ENCODE peak calls at places on chromosomes 13 and 19, in six cellular contexts. One of them, this sample, is unnamed.

GRCh38 chr19:8512115-8512967 is 1.6 kb downstream of the ZNF414 start:
- DNase-seq in Kasumi-1: no peak
- DNase-seq in fibroblast of the aortic adventitia: no peak
- DNase-seq in C1 segment of cervical spinal cord: no peak
- DNase-seq in EH: peak
- DNase-seq in cardiac muscle cell: no peak
- DNase-seq in this sample: peak

GRCh38 chr19:1281895-1282287 is 3.8 kb upstream of the EFNA2 start:
- DNase-seq in Kasumi-1: no peak
- DNase-seq in fibroblast of the aortic adventitia: no peak
- DNase-seq in C1 segment of cervical spinal cord: no peak
- DNase-seq in EH: no peak
- DNase-seq in cardiac muscle cell: no peak
- DNase-seq in this sample: no peak

GRCh38 chr13:98054301-98054700 is 88.6 kb upstream of the FARP1 start:
- DNase-seq in Kasumi-1: no peak
- DNase-seq in fibroblast of the aortic adventitia: no peak
- DNase-seq in C1 segment of cervical spinal cord: no peak
- DNase-seq in EH: no peak
- DNase-seq in cardiac muscle cell: no peak
- DNase-seq in this sample: no peak

GRCh38 chr13:43780666-43781065 is 6.1 kb downstream of the ENOX1 start:
- DNase-seq in Kasumi-1: no peak
- DNase-seq in fibroblast of the aortic adventitia: no peak
- DNase-seq in C1 segment of cervical spinal cord: no peak
- DNase-seq in EH: no peak
- DNase-seq in cardiac muscle cell: no peak
- DNase-seq in this sample: no peak

GRCh38 chr13:82675024-82675423 is 1207.2 kb downstream of the SLITRK1 start:
- DNase-seq in Kasumi-1: no peak
- DNase-seq in fibroblast of the aortic adventitia: no peak
- DNase-seq in C1 segment of cervical spinal cord: no peak
- DNase-seq in EH: no peak
- DNase-seq in cardiac muscle cell: no peak
- DNase-seq in this sample: no peak

GRCh38 chr13:56755181-56755580 is 385.5 kb upstream of the PRR20A start:
- DNase-seq in Kasumi-1: peak
- DNase-seq in fibroblast of the aortic adventitia: no peak
- DNase-seq in C1 segment of cervical spinal cord: no peak
- DNase-seq in EH: no peak
- DNase-seq in cardiac muscle cell: peak
- DNase-seq in this sample: no peak

GRCh38 chr13:114015608-114016295 is 41.9 kb upstream of the C13orf46 start:
- DNase-seq in Kasumi-1: no peak
- DNase-seq in fibroblast of the aortic adventitia: peak
- DNase-seq in C1 segment of cervical spinal cord: no peak
- DNase-seq in EH: peak
- DNase-seq in cardiac muscle cell: no peak
- DNase-seq in this sample: peak

GRCh38 chr19:18046066-18046718 is 38.2 kb downstream of the ARRDC2 start:
- DNase-seq in Kasumi-1: no peak
- DNase-seq in fibroblast of the aortic adventitia: peak
- DNase-seq in C1 segment of cervical spinal cord: no peak
- DNase-seq in EH: peak
- DNase-seq in cardiac muscle cell: no peak
- DNase-seq in this sample: peak

GRCh38 chr19:44782729-44783128 is 5.0 kb downstream of the CBLC start:
- DNase-seq in Kasumi-1: no peak
- DNase-seq in fibroblast of the aortic adventitia: no peak
- DNase-seq in C1 segment of cervical spinal cord: no peak
- DNase-seq in EH: no peak
- DNase-seq in cardiac muscle cell: no peak
- DNase-seq in this sample: no peak

GRCh38 chr13:33351324-33351723 is 65.8 kb upstream of the STARD13 start:
- DNase-seq in Kasumi-1: peak
- DNase-seq in fibroblast of the aortic adventitia: peak
- DNase-seq in C1 segment of cervical spinal cord: no peak
- DNase-seq in EH: peak
- DNase-seq in cardiac muscle cell: no peak
- DNase-seq in this sample: peak

GRCh38 chr19:15115080-15115479 is 7.9 kb downstream of the SYDE1 start:
- DNase-seq in Kasumi-1: no peak
- DNase-seq in fibroblast of the aortic adventitia: peak
- DNase-seq in C1 segment of cervical spinal cord: no peak
- DNase-seq in EH: peak
- DNase-seq in cardiac muscle cell: no peak
- DNase-seq in this sample: peak

GRCh38 chr13:109704771-109705628 is 81.4 kb downstream of the IRS2 start:
- DNase-seq in Kasumi-1: peak
- DNase-seq in fibroblast of the aortic adventitia: no peak
- DNase-seq in C1 segment of cervical spinal cord: no peak
- DNase-seq in EH: no peak
- DNase-seq in cardiac muscle cell: no peak
- DNase-seq in this sample: no peak

GRCh38 chr13:93298741-93299140 is 72.1 kb downstream of the GPC6 start:
- DNase-seq in Kasumi-1: no peak
- DNase-seq in fibroblast of the aortic adventitia: no peak
- DNase-seq in C1 segment of cervical spinal cord: no peak
- DNase-seq in EH: no peak
- DNase-seq in cardiac muscle cell: no peak
- DNase-seq in this sample: peak

GRCh38 chr13:41216160-41216559 is 21.8 kb upstream of the KBTBD7 start:
- DNase-seq in Kasumi-1: no peak
- DNase-seq in fibroblast of the aortic adventitia: peak
- DNase-seq in C1 segment of cervical spinal cord: no peak
- DNase-seq in EH: peak
- DNase-seq in cardiac muscle cell: no peak
- DNase-seq in this sample: peak

GRCh38 chr19:13270514-13271105 is 120.4 kb downstream of the IER2 start:
- DNase-seq in Kasumi-1: no peak
- DNase-seq in fibroblast of the aortic adventitia: peak
- DNase-seq in C1 segment of cervical spinal cord: no peak
- DNase-seq in EH: no peak
- DNase-seq in cardiac muscle cell: no peak
- DNase-seq in this sample: no peak

GRCh38 chr19:19214892-19215291 is 3.1 kb downstream of the NCAN start:
- DNase-seq in Kasumi-1: peak
- DNase-seq in fibroblast of the aortic adventitia: peak
- DNase-seq in C1 segment of cervical spinal cord: no peak
- DNase-seq in EH: peak
- DNase-seq in cardiac muscle cell: peak
- DNase-seq in this sample: peak

GRCh38 chr13:75398072-75398471 is 83.9 kb downstream of the TBC1D4 start:
- DNase-seq in Kasumi-1: no peak
- DNase-seq in fibroblast of the aortic adventitia: no peak
- DNase-seq in C1 segment of cervical spinal cord: no peak
- DNase-seq in EH: no peak
- DNase-seq in cardiac muscle cell: no peak
- DNase-seq in this sample: no peak

GRCh38 chr19:49847731-49848696 is 2.9 kb upstream of the PTOV1 start:
- DNase-seq in Kasumi-1: peak
- DNase-seq in fibroblast of the aortic adventitia: peak
- DNase-seq in C1 segment of cervical spinal cord: no peak
- DNase-seq in EH: peak
- DNase-seq in cardiac muscle cell: no peak
- DNase-seq in this sample: peak

GRCh38 chr13:20825476-20825875 is 51.7 kb upstream of the EEF1AKMT1 start:
- DNase-seq in Kasumi-1: no peak
- DNase-seq in fibroblast of the aortic adventitia: peak
- DNase-seq in C1 segment of cervical spinal cord: no peak
- DNase-seq in EH: peak
- DNase-seq in cardiac muscle cell: no peak
- DNase-seq in this sample: no peak

GRCh38 chr13:82758056-82758455 is 1124.2 kb downstream of the SLITRK1 start:
- DNase-seq in Kasumi-1: peak
- DNase-seq in fibroblast of the aortic adventitia: peak
- DNase-seq in C1 segment of cervical spinal cord: no peak
- DNase-seq in EH: peak
- DNase-seq in cardiac muscle cell: peak
- DNase-seq in this sample: no peak

GRCh38 chr13:29908411-29908810 is 58.0 kb upstream of the UBL3 start:
- DNase-seq in Kasumi-1: no peak
- DNase-seq in fibroblast of the aortic adventitia: peak
- DNase-seq in C1 segment of cervical spinal cord: no peak
- DNase-seq in EH: peak
- DNase-seq in cardiac muscle cell: no peak
- DNase-seq in this sample: peak

GRCh38 chr19:13016245-13016627 is 21.0 kb downstream of the NFIX start:
- DNase-seq in Kasumi-1: no peak
- DNase-seq in fibroblast of the aortic adventitia: peak
- DNase-seq in C1 segment of cervical spinal cord: no peak
- DNase-seq in EH: no peak
- DNase-seq in cardiac muscle cell: no peak
- DNase-seq in this sample: no peak

GRCh38 chr19:50434525-50434924 is 1.8 kb downstream of the MYBPC2 start:
- DNase-seq in Kasumi-1: no peak
- DNase-seq in fibroblast of the aortic adventitia: no peak
- DNase-seq in C1 segment of cervical spinal cord: no peak
- DNase-seq in EH: no peak
- DNase-seq in cardiac muscle cell: no peak
- DNase-seq in this sample: no peak

GRCh38 chr13:74661851-74662250 is 527.6 kb upstream of the KLF12 start:
- DNase-seq in Kasumi-1: no peak
- DNase-seq in fibroblast of the aortic adventitia: no peak
- DNase-seq in C1 segment of cervical spinal cord: no peak
- DNase-seq in EH: peak
- DNase-seq in cardiac muscle cell: no peak
- DNase-seq in this sample: peak

GRCh38 chr19:51002542-51003311 is 1.3 kb upstream of the KLK8 start:
- DNase-seq in Kasumi-1: no peak
- DNase-seq in fibroblast of the aortic adventitia: no peak
- DNase-seq in C1 segment of cervical spinal cord: no peak
- DNase-seq in EH: no peak
- DNase-seq in cardiac muscle cell: peak
- DNase-seq in this sample: no peak

GRCh38 chr19:10654610-10655456 is 687 bp downstream of the ILF3 start:
- DNase-seq in Kasumi-1: peak
- DNase-seq in fibroblast of the aortic adventitia: peak
- DNase-seq in C1 segment of cervical spinal cord: peak
- DNase-seq in EH: peak
- DNase-seq in cardiac muscle cell: peak
- DNase-seq in this sample: no peak

GRCh38 chr19:35260694-35261304 is 8.0 kb upstream of the USF2 start:
- DNase-seq in Kasumi-1: no peak
- DNase-seq in fibroblast of the aortic adventitia: no peak
- DNase-seq in C1 segment of cervical spinal cord: no peak
- DNase-seq in EH: no peak
- DNase-seq in cardiac muscle cell: no peak
- DNase-seq in this sample: no peak

GRCh38 chr19:39873385-39873784 is 27.2 kb upstream of the FBL start:
- DNase-seq in Kasumi-1: no peak
- DNase-seq in fibroblast of the aortic adventitia: no peak
- DNase-seq in C1 segment of cervical spinal cord: no peak
- DNase-seq in EH: no peak
- DNase-seq in cardiac muscle cell: no peak
- DNase-seq in this sample: no peak

GRCh38 chr13:22482496-22483000 is 698.2 kb upstream of the SGCG start:
- DNase-seq in Kasumi-1: no peak
- DNase-seq in fibroblast of the aortic adventitia: no peak
- DNase-seq in C1 segment of cervical spinal cord: no peak
- DNase-seq in EH: no peak
- DNase-seq in cardiac muscle cell: no peak
- DNase-seq in this sample: no peak

GRCh38 chr19:47713046-47714021 is at the start of gene EHD2:
- DNase-seq in Kasumi-1: no peak
- DNase-seq in fibroblast of the aortic adventitia: peak
- DNase-seq in C1 segment of cervical spinal cord: no peak
- DNase-seq in EH: peak
- DNase-seq in cardiac muscle cell: peak
- DNase-seq in this sample: peak

GRCh38 chr19:5624154-5624663 is 1.3 kb downstream of the SAFB start:
- DNase-seq in Kasumi-1: peak
- DNase-seq in fibroblast of the aortic adventitia: peak
- DNase-seq in C1 segment of cervical spinal cord: peak
- DNase-seq in EH: peak
- DNase-seq in cardiac muscle cell: peak
- DNase-seq in this sample: peak

GRCh38 chr13:112690242-112690943 is 555 bp downstream of the ATP11A start:
- DNase-seq in Kasumi-1: no peak
- DNase-seq in fibroblast of the aortic adventitia: peak
- DNase-seq in C1 segment of cervical spinal cord: no peak
- DNase-seq in EH: peak
- DNase-seq in cardiac muscle cell: peak
- DNase-seq in this sample: no peak

GRCh38 chr19:22622901-22623840 is 11.0 kb upstream of the ZNF492 start:
- DNase-seq in Kasumi-1: no peak
- DNase-seq in fibroblast of the aortic adventitia: no peak
- DNase-seq in C1 segment of cervical spinal cord: no peak
- DNase-seq in EH: no peak
- DNase-seq in cardiac muscle cell: no peak
- DNase-seq in this sample: no peak

GRCh38 chr13:34847751-34848150 is 94.3 kb upstream of the NBEA start:
- DNase-seq in Kasumi-1: no peak
- DNase-seq in fibroblast of the aortic adventitia: no peak
- DNase-seq in C1 segment of cervical spinal cord: no peak
- DNase-seq in EH: no peak
- DNase-seq in cardiac muscle cell: peak
- DNase-seq in this sample: no peak

GRCh38 chr13:99577934-99578917 is 77.0 kb downstream of the TM9SF2 start:
- DNase-seq in Kasumi-1: peak
- DNase-seq in fibroblast of the aortic adventitia: peak
- DNase-seq in C1 segment of cervical spinal cord: no peak
- DNase-seq in EH: peak
- DNase-seq in cardiac muscle cell: no peak
- DNase-seq in this sample: peak

GRCh38 chr13:43986395-43986794 is 106.7 kb downstream of the LACC1 start:
- DNase-seq in Kasumi-1: no peak
- DNase-seq in fibroblast of the aortic adventitia: no peak
- DNase-seq in C1 segment of cervical spinal cord: no peak
- DNase-seq in EH: no peak
- DNase-seq in cardiac muscle cell: peak
- DNase-seq in this sample: no peak

GRCh38 chr13:36131931-36132297 is 732 bp upstream of the DCLK1 start:
- DNase-seq in Kasumi-1: no peak
- DNase-seq in fibroblast of the aortic adventitia: peak
- DNase-seq in C1 segment of cervical spinal cord: no peak
- DNase-seq in EH: peak
- DNase-seq in cardiac muscle cell: no peak
- DNase-seq in this sample: peak

GRCh38 chr13:23743717-23744116 is 145.5 kb downstream of the MIPEP start:
- DNase-seq in Kasumi-1: no peak
- DNase-seq in fibroblast of the aortic adventitia: no peak
- DNase-seq in C1 segment of cervical spinal cord: no peak
- DNase-seq in EH: no peak
- DNase-seq in cardiac muscle cell: no peak
- DNase-seq in this sample: peak

GRCh38 chr13:42873081-42873480 is 91.7 kb downstream of the FAM216B start:
- DNase-seq in Kasumi-1: no peak
- DNase-seq in fibroblast of the aortic adventitia: no peak
- DNase-seq in C1 segment of cervical spinal cord: no peak
- DNase-seq in EH: peak
- DNase-seq in cardiac muscle cell: no peak
- DNase-seq in this sample: no peak

GRCh38 chr13:69579351-69579750 is 528.3 kb upstream of the ATXN8OS start:
- DNase-seq in Kasumi-1: peak
- DNase-seq in fibroblast of the aortic adventitia: no peak
- DNase-seq in C1 segment of cervical spinal cord: no peak
- DNase-seq in EH: no peak
- DNase-seq in cardiac muscle cell: peak
- DNase-seq in this sample: no peak

This sample was measured in foreskin fibroblast.